ENCODE peak calls at places on chromosome 1, in ten cellular contexts. One of them, this sample, is unnamed. For H3K4me1, the result is how much of the 10 kb centered on the place peaks cover.

GRCh38 chr1:76830373-76830772 is 36.9 kb upstream of the ST6GALNAC5 start:
- DNase-seq in upper lobe of right lung: no peak
- DNase-seq in OCI-LY7: no peak
- DNase-seq in PC-3: no peak
- DNase-seq in adrenal gland: no peak
- DNase-seq in colonic mucosa: no peak
- DNase-seq in Caco-2: no peak
- DNase-seq in transverse colon: no peak
- DNase-seq in psoas muscle: no peak
- DNase-seq in ovary: no peak
- DNase-seq in this sample: no peak

GRCh38 chr1:167633258-167633944 is 3.4 kb downstream of the RCSD1 start:
- DNase-seq in upper lobe of right lung: no peak
- DNase-seq in psoas muscle: no peak
- DNase-seq in Caco-2: no peak
- DNase-seq in colonic mucosa: no peak
- DNase-seq in OCI-LY7: no peak
- DNase-seq in transverse colon: no peak
- DNase-seq in adrenal gland: no peak
- DNase-seq in ovary: no peak
- DNase-seq in PC-3: no peak
- DNase-seq in this sample: no peak

GRCh38 chr1:239367417-239367816 is 19.0 kb upstream of the CHRM3 start:
- DNase-seq in Caco-2: no peak
- DNase-seq in colonic mucosa: no peak
- DNase-seq in upper lobe of right lung: no peak
- DNase-seq in adrenal gland: no peak
- DNase-seq in psoas muscle: no peak
- DNase-seq in ovary: no peak
- DNase-seq in OCI-LY7: no peak
- DNase-seq in transverse colon: no peak
- DNase-seq in PC-3: no peak
- DNase-seq in this sample: no peak

GRCh38 chr1:152111515-152111968 is 3.7 kb downstream of the TCHH start:
- DNase-seq in PC-3: no peak
- DNase-seq in psoas muscle: no peak
- DNase-seq in adrenal gland: no peak
- DNase-seq in upper lobe of right lung: no peak
- DNase-seq in colonic mucosa: peak
- DNase-seq in ovary: no peak
- DNase-seq in Caco-2: peak
- DNase-seq in OCI-LY7: no peak
- DNase-seq in transverse colon: no peak
- DNase-seq in this sample: no peak

GRCh38 chr1:214380986-214381695 is 100.2 kb downstream of the SMYD2 start:
- DNase-seq in colonic mucosa: no peak
- DNase-seq in upper lobe of right lung: no peak
- DNase-seq in Caco-2: no peak
- DNase-seq in OCI-LY7: no peak
- DNase-seq in transverse colon: no peak
- DNase-seq in PC-3: peak
- DNase-seq in adrenal gland: no peak
- DNase-seq in psoas muscle: no peak
- DNase-seq in ovary: no peak
- DNase-seq in this sample: no peak

GRCh38 chr1:3058263-3059030 is 10.6 kb upstream of the PRDM16 start:
- DNase-seq in transverse colon: no peak
- DNase-seq in upper lobe of right lung: no peak
- DNase-seq in OCI-LY7: no peak
- DNase-seq in Caco-2: peak
- DNase-seq in colonic mucosa: no peak
- DNase-seq in ovary: no peak
- DNase-seq in PC-3: no peak
- DNase-seq in adrenal gland: no peak
- DNase-seq in psoas muscle: no peak
- DNase-seq in this sample: no peak

GRCh38 chr1:51421961-51422360 is 91.6 kb upstream of the TTC39A start:
- DNase-seq in psoas muscle: no peak
- DNase-seq in ovary: no peak
- DNase-seq in upper lobe of right lung: no peak
- DNase-seq in adrenal gland: no peak
- DNase-seq in OCI-LY7: peak
- DNase-seq in Caco-2: no peak
- DNase-seq in colonic mucosa: no peak
- DNase-seq in transverse colon: no peak
- DNase-seq in PC-3: peak
- DNase-seq in this sample: peak

GRCh38 chr1:205258313-205259176 is 30.8 kb downstream of the TMCC2 start:
- DNase-seq in upper lobe of right lung: no peak
- DNase-seq in OCI-LY7: no peak
- DNase-seq in PC-3: peak
- DNase-seq in psoas muscle: peak
- DNase-seq in Caco-2: no peak
- DNase-seq in colonic mucosa: no peak
- DNase-seq in transverse colon: no peak
- DNase-seq in adrenal gland: peak
- DNase-seq in ovary: no peak
- DNase-seq in this sample: no peak

GRCh38 chr1:236904874-236905741 is 99.1 kb downstream of the MT1HL1 start:
- DNase-seq in PC-3: peak
- DNase-seq in upper lobe of right lung: no peak
- DNase-seq in OCI-LY7: no peak
- DNase-seq in adrenal gland: peak
- DNase-seq in colonic mucosa: no peak
- DNase-seq in psoas muscle: peak
- DNase-seq in transverse colon: no peak
- DNase-seq in ovary: no peak
- DNase-seq in Caco-2: no peak
- DNase-seq in this sample: peak

GRCh38 chr1:83508485-83509151 is 490.3 kb downstream of the TTLL7 start:
- DNase-seq in PC-3: no peak
- DNase-seq in OCI-LY7: no peak
- DNase-seq in adrenal gland: peak
- DNase-seq in ovary: no peak
- DNase-seq in upper lobe of right lung: no peak
- DNase-seq in colonic mucosa: no peak
- DNase-seq in Caco-2: no peak
- DNase-seq in psoas muscle: no peak
- DNase-seq in transverse colon: no peak
- DNase-seq in this sample: no peak

GRCh38 chr1:207579436-207579799 is 65.5 kb upstream of the CR1L start:
- DNase-seq in PC-3: peak
- DNase-seq in upper lobe of right lung: no peak
- DNase-seq in OCI-LY7: peak
- DNase-seq in adrenal gland: peak
- DNase-seq in Caco-2: peak
- DNase-seq in colonic mucosa: peak
- DNase-seq in ovary: no peak
- DNase-seq in transverse colon: peak
- DNase-seq in psoas muscle: no peak
- DNase-seq in this sample: peak

GRCh38 chr1:225877570-225877969 is 4.6 kb downstream of the TMEM63A start:
- DNase-seq in PC-3: peak
- DNase-seq in colonic mucosa: peak
- DNase-seq in OCI-LY7: peak
- DNase-seq in adrenal gland: peak
- DNase-seq in upper lobe of right lung: peak
- DNase-seq in transverse colon: peak
- DNase-seq in ovary: peak
- DNase-seq in psoas muscle: peak
- DNase-seq in Caco-2: peak
- DNase-seq in this sample: no peak

GRCh38 chr1:50421366-50421748 is 1.9 kb downstream of the DMRTA2 start:
- DNase-seq in OCI-LY7: no peak
- DNase-seq in adrenal gland: no peak
- DNase-seq in Caco-2: no peak
- DNase-seq in PC-3: no peak
- DNase-seq in upper lobe of right lung: no peak
- DNase-seq in ovary: no peak
- DNase-seq in colonic mucosa: no peak
- DNase-seq in psoas muscle: no peak
- DNase-seq in transverse colon: no peak
- DNase-seq in this sample: no peak
- H3K4me1 ChIP-seq in OCI-LY7: under half
- H3K4me1 ChIP-seq in adrenal gland: under half
- H3K4me1 ChIP-seq in Caco-2: under half
- H3K4me1 ChIP-seq in PC-3: under half
- H3K4me1 ChIP-seq in upper lobe of right lung: under half
- H3K4me1 ChIP-seq in ovary: under half
- H3K4me1 ChIP-seq in colonic mucosa: under half
- H3K4me1 ChIP-seq in psoas muscle: under half
- H3K4me1 ChIP-seq in transverse colon: under half
- H3K4me1 ChIP-seq in this sample: under half

DNA sequence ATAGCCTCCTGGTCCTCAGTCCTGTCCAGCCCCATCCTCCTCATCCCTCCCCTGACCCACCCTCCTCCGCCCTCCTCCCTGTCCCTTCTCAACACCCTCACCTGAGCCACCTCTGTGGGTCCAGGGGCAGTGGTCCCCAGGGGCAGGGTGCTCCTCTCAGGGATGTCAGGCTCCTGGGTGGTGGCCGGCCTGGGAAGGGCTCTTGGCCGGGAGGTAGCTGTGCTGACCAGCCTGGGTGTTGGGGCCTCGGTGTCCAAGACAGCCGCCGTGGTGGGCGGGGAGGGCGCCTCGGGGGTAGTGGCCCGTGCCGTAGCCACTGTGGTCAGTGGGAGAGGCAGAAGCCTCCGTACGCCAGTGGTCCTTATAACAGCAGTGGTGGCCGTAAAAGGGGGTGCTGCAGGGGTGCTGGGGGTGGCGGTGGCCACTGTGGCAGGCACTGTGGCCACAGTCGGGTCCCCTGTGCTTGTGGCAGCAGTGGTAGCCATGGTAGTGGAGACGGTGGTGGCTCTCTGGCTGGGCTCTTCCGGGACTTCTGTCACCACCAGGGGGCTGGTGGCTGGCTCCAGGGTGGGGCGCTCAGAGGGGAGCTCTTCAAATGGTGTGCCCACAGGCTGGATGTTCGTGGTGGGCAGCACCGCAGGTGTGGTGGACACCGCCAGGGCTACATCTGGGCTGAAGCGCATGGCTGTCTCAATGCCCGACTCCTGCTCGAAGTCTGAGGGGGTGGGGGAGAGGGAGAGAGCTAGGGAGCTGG is 31.9 kb downstream of the SDC3 start:
- DNase-seq in upper lobe of right lung: no peak
- DNase-seq in colonic mucosa: no peak
- DNase-seq in OCI-LY7: no peak
- DNase-seq in ovary: no peak
- DNase-seq in psoas muscle: no peak
- DNase-seq in adrenal gland: no peak
- DNase-seq in Caco-2: no peak
- DNase-seq in PC-3: no peak
- DNase-seq in transverse colon: no peak
- DNase-seq in this sample: no peak
- TF ChIP-seq CTCF in upper lobe of right lung: no peak
- TF ChIP-seq CTCF in colonic mucosa: no peak
- TF ChIP-seq CTCF in OCI-LY7: peak
- TF ChIP-seq CTCF in ovary: no peak
- TF ChIP-seq CTCF in psoas muscle: no peak
- TF ChIP-seq CTCF in adrenal gland: peak
- TF ChIP-seq CTCF in Caco-2: no peak
- TF ChIP-seq CTCF in PC-3: peak
- TF ChIP-seq CTCF in transverse colon: no peak
- TF ChIP-seq CTCF in this sample: no peak

GRCh38 chr1:229034246-229034645 is 236.7 kb upstream of the RAB4A start:
- DNase-seq in adrenal gland: no peak
- DNase-seq in OCI-LY7: no peak
- DNase-seq in upper lobe of right lung: no peak
- DNase-seq in transverse colon: no peak
- DNase-seq in PC-3: no peak
- DNase-seq in ovary: no peak
- DNase-seq in psoas muscle: no peak
- DNase-seq in colonic mucosa: no peak
- DNase-seq in Caco-2: no peak
- DNase-seq in this sample: no peak
- H3K4me1 ChIP-seq in adrenal gland: under half
- H3K4me1 ChIP-seq in OCI-LY7: under half
- H3K4me1 ChIP-seq in upper lobe of right lung: under half
- H3K4me1 ChIP-seq in transverse colon: under half
- H3K4me1 ChIP-seq in PC-3: under half
- H3K4me1 ChIP-seq in ovary: under half
- H3K4me1 ChIP-seq in psoas muscle: under half
- H3K4me1 ChIP-seq in colonic mucosa: under half
- H3K4me1 ChIP-seq in Caco-2: under half
- H3K4me1 ChIP-seq in this sample: under half

GRCh38 chr1:69702085-69702484 is 134.4 kb downstream of the LRRC7 start:
- DNase-seq in upper lobe of right lung: no peak
- DNase-seq in ovary: no peak
- DNase-seq in adrenal gland: no peak
- DNase-seq in transverse colon: no peak
- DNase-seq in Caco-2: no peak
- DNase-seq in OCI-LY7: no peak
- DNase-seq in psoas muscle: no peak
- DNase-seq in colonic mucosa: no peak
- DNase-seq in PC-3: peak
- DNase-seq in this sample: no peak

GRCh38 chr1:69697343-69697742 is 129.6 kb downstream of the LRRC7 start:
- DNase-seq in upper lobe of right lung: no peak
- DNase-seq in Caco-2: no peak
- DNase-seq in colonic mucosa: no peak
- DNase-seq in PC-3: no peak
- DNase-seq in OCI-LY7: no peak
- DNase-seq in psoas muscle: no peak
- DNase-seq in transverse colon: no peak
- DNase-seq in adrenal gland: no peak
- DNase-seq in ovary: no peak
- DNase-seq in this sample: no peak

GRCh38 chr1:69706473-69706872 is 138.8 kb downstream of the LRRC7 start:
- DNase-seq in upper lobe of right lung: no peak
- DNase-seq in colonic mucosa: no peak
- DNase-seq in adrenal gland: no peak
- DNase-seq in ovary: no peak
- DNase-seq in PC-3: no peak
- DNase-seq in OCI-LY7: no peak
- DNase-seq in psoas muscle: no peak
- DNase-seq in Caco-2: no peak
- DNase-seq in transverse colon: no peak
- DNase-seq in this sample: no peak

GRCh38 chr1:69700770-69701169 is 133.0 kb downstream of the LRRC7 start:
- DNase-seq in adrenal gland: no peak
- DNase-seq in PC-3: peak
- DNase-seq in psoas muscle: no peak
- DNase-seq in upper lobe of right lung: no peak
- DNase-seq in OCI-LY7: no peak
- DNase-seq in Caco-2: no peak
- DNase-seq in ovary: no peak
- DNase-seq in transverse colon: no peak
- DNase-seq in colonic mucosa: no peak
- DNase-seq in this sample: no peak
- TF ChIP-seq CTCF in adrenal gland: no peak
- TF ChIP-seq CTCF in PC-3: peak
- TF ChIP-seq CTCF in psoas muscle: no peak
- TF ChIP-seq CTCF in upper lobe of right lung: no peak
- TF ChIP-seq CTCF in OCI-LY7: peak
- TF ChIP-seq CTCF in Caco-2: no peak
- TF ChIP-seq CTCF in ovary: no peak
- TF ChIP-seq CTCF in transverse colon: no peak
- TF ChIP-seq CTCF in colonic mucosa: no peak
- TF ChIP-seq CTCF in this sample: peak

GRCh38 chr1:29851666-29852065 is 615.3 kb downstream of the PTPRU start:
- DNase-seq in transverse colon: no peak
- DNase-seq in ovary: no peak
- DNase-seq in psoas muscle: no peak
- DNase-seq in Caco-2: no peak
- DNase-seq in adrenal gland: no peak
- DNase-seq in PC-3: peak
- DNase-seq in OCI-LY7: no peak
- DNase-seq in upper lobe of right lung: no peak
- DNase-seq in colonic mucosa: no peak
- DNase-seq in this sample: no peak
- H3K4me1 ChIP-seq in transverse colon: under half
- H3K4me1 ChIP-seq in ovary: under half
- H3K4me1 ChIP-seq in psoas muscle: under half
- H3K4me1 ChIP-seq in Caco-2: under half
- H3K4me1 ChIP-seq in adrenal gland: under half
- H3K4me1 ChIP-seq in PC-3: under half
- H3K4me1 ChIP-seq in OCI-LY7: under half
- H3K4me1 ChIP-seq in upper lobe of right lung: under half
- H3K4me1 ChIP-seq in colonic mucosa: under half
- H3K4me1 ChIP-seq in this sample: under half

This sample was measured in Panc1.